ENCODE peak calls at places on chromosomes 1 and 21, in eight cellular contexts. W is retina, H is iris pigment epithelial cell, B is RCC 7860, U is nucleus accumbens, L is heart right ventricle, S is fibroblast of pulmonary artery, D is epithelial cell of esophagus. V is an unnamed sample.
A peak's percentile ranks its signal among the peaks of the same experiment; 100 is the strongest.

GRCh38 chr1:196650403-196650802 is 1.4 kb upstream of the CFH start:
- DNase-seq in W (no peak), H (no peak), B (no peak), U (no peak), L (no peak), S (no peak), D (no peak), V (no peak)

GRCh38 chr1:227299238-227299637 is 19.1 kb downstream of the CDC42BPA start:
- DNase-seq in W (no peak), H (peak; percentile 74), B (peak; percentile 34), U (no peak), L (no peak), S (peak; percentile 72), D (peak; percentile 68), V (no peak)

GRCh38 chr1:221203224-221204054 is 324.2 kb downstream of the HLX start:
- DNase-seq in W (peak; percentile 58), H (peak; percentile 70), B (peak; percentile 62), U (peak; percentile 57), L (peak; percentile 74), S (peak; percentile 84), D (peak; percentile 70), V (peak; percentile 64)

GRCh38 chr1:153730468-153730988 is 2.7 kb downstream of the INTS3 start:
- DNase-seq in W (no peak), H (no peak), B (no peak), U (no peak), L (no peak), S (no peak), D (no peak), V (no peak)

GRCh38 chr1:24027838-24028468 is 47.8 kb upstream of the SRSF10 start:
- DNase-seq in W (no peak), H (peak; percentile 65), B (peak; percentile 41), U (no peak), L (no peak), S (peak; percentile 84), D (peak; percentile 61), V (peak; percentile 65)

GRCh38 chr1:180275726-180276125 is 45.7 kb downstream of the LHX4 start:
- DNase-seq in W (no peak), H (no peak), B (no peak), U (no peak), L (no peak), S (no peak), D (no peak), V (no peak)

GRCh38 chr1:16173447-16174260 is 17.8 kb upstream of the EPHA2 start:
- DNase-seq in W (no peak), H (peak; percentile 77), B (peak; percentile 97), U (no peak), L (no peak), S (peak; percentile 73), D (peak; percentile 99), V (no peak)

GRCh38 chr1:5938068-5938740 is 54.0 kb downstream of the NPHP4 start:
- DNase-seq in W (no peak), H (peak; percentile 70), B (peak; percentile 19), U (no peak), L (no peak), S (peak; percentile 42), D (no peak), V (no peak)

GRCh38 chr1:90821152-90821792 is 104.2 kb upstream of the BARHL2 start:
- DNase-seq in W (no peak), H (no peak), B (peak; percentile 20), U (no peak), L (no peak), S (no peak), D (peak; percentile 84), V (no peak)

GRCh38 chr21:42469272-42469671 is 26.8 kb downstream of the RSPH1 start:
- DNase-seq in W (no peak), H (no peak), B (no peak), U (no peak), L (no peak), S (no peak), D (no peak), V (no peak)

GRCh38 chr1:225942574-225942973 is 1.6 kb upstream of the LEFTY2 start:
- DNase-seq in W (no peak), H (no peak), B (no peak), U (no peak), L (no peak), S (no peak), D (no peak), V (no peak)

GRCh38 chr1:179121159-179121938 is 39.5 kb downstream of the TOR3A start:
- DNase-seq in W (no peak), H (peak; percentile 67), B (peak; percentile 46), U (no peak), L (no peak), S (peak; percentile 69), D (peak; percentile 43), V (peak; percentile 73)

GRCh38 chr1:111851552-111851951 is 95.9 kb downstream of the DDX20 start:
- DNase-seq in W (no peak), H (no peak), B (no peak), U (no peak), L (no peak), S (no peak), D (peak; percentile 71), V (no peak)